ENCODE peak calls at places on chromosomes 7 and 10, in nine cellular contexts. I is astrocyte of the spinal cord, O is foreskin fibroblast, D is coronary artery, F is heart right ventricle, X is HFF-Myc, T is fibroblast of lung, M is A549, R is PC-9. L is an unnamed sample.

GRCh38 chr7:79734158-79734557 is 280.7 kb upstream of the MAGI2 start:
- DNase-seq in X (no peak), M (no peak), I (peak), R (no peak), D (no peak), T (peak), F (no peak), O (no peak), L (no peak)

GRCh38 chr7:151272410-151272809 is 23.9 kb upstream of the SMARCD3 start:
- DNase-seq in M (no peak), T (no peak), D (no peak), O (no peak), I (no peak), X (no peak), F (no peak), R (no peak), L (no peak)

GRCh38 chr7:87878208-87878735 is 2.0 kb downstream of the DBF4 start:
- DNase-seq in T (peak), D (no peak), R (no peak), X (no peak), M (no peak), O (no peak), F (no peak), I (peak), L (no peak)

GRCh38 chr10:98259606-98260319 is 8.2 kb downstream of the LOXL4 start:
- DNase-seq in I (no peak), M (no peak), T (no peak), F (no peak), O (no peak), R (no peak), X (no peak), D (no peak), L (no peak)

GRCh38 chr10:130393342-130393741 is 257.2 kb downstream of the GLRX3 start:
- DNase-seq in O (no peak), I (no peak), M (no peak), D (peak), X (no peak), R (no peak), F (no peak), T (no peak), L (no peak)

GRCh38 chr10:15197276-15197675 is 28.8 kb upstream of the NMT2 start:
- DNase-seq in R (no peak), F (no peak), X (no peak), M (no peak), I (peak), O (no peak), D (no peak), T (peak), L (no peak)

GRCh38 chr7:149759111-149759510 is 14.3 kb downstream of the ZNF467 start:
- DNase-seq in F (no peak), R (no peak), T (no peak), M (no peak), D (no peak), X (no peak), I (no peak), O (no peak), L (no peak)

GRCh38 chr10:72875250-72876055 is 18.1 kb upstream of the OIT3 start:
- DNase-seq in F (no peak), M (peak), I (peak), R (peak), X (no peak), T (peak), D (no peak), O (peak), L (no peak)

GRCh38 chr10:124566222-124566888 is 104.7 kb downstream of the LHPP start:
- DNase-seq in X (no peak), F (no peak), D (no peak), O (no peak), M (no peak), T (no peak), I (no peak), R (no peak), L (no peak)

GRCh38 chr7:113891828-113892227 is 27.0 kb downstream of the PPP1R3A start:
- DNase-seq in R (no peak), O (peak), X (peak), F (no peak), T (peak), D (no peak), I (peak), M (no peak), L (no peak)

GRCh38 chr7:373818-374705 is 84.1 kb downstream of the FOXL3 start:
- DNase-seq in F (no peak), R (no peak), O (no peak), T (no peak), D (no peak), X (no peak), I (no peak), M (no peak), L (no peak)

GRCh38 chr7:138886501-138886917 is 88.5 kb upstream of the ATP6V0A4 start:
- DNase-seq in D (no peak), O (peak), I (peak), X (peak), F (peak), R (peak), T (peak), M (peak), L (no peak)

GRCh38 chr10:16941865-16942264 is 124.6 kb upstream of the RSU1 start:
- DNase-seq in T (peak), I (peak), X (no peak), F (no peak), O (no peak), R (no peak), D (no peak), M (no peak), L (no peak)

GRCh38 chr10:119479532-119479931 is 63.0 kb downstream of the RGS10 start:
- DNase-seq in X (no peak), D (no peak), O (no peak), F (no peak), T (no peak), R (no peak), I (no peak), M (no peak), L (no peak)

GRCh38 chr7:44272456-44272855 is 52.9 kb downstream of the CAMK2B start:
- DNase-seq in X (no peak), F (no peak), M (no peak), O (no peak), T (no peak), R (no peak), D (no peak), I (no peak), L (no peak)

GRCh38 chr7:132367007-132367406 is 209.3 kb downstream of the PLXNA4 start:
- DNase-seq in I (no peak), O (no peak), M (no peak), T (no peak), D (no peak), X (no peak), R (no peak), F (no peak), L (no peak)

GRCh38 chr10:123134915-123135414 is 805 bp upstream of the HMX3 start:
- DNase-seq in D (no peak), M (no peak), F (no peak), O (no peak), R (no peak), T (no peak), I (no peak), X (no peak), L (no peak)

GRCh38 chr10:101644002-101644401 is 51.0 kb downstream of the FBXW4 start:
- DNase-seq in I (no peak), R (no peak), D (no peak), T (no peak), F (no peak), X (no peak), O (no peak), M (no peak), L (no peak)

DNA sequence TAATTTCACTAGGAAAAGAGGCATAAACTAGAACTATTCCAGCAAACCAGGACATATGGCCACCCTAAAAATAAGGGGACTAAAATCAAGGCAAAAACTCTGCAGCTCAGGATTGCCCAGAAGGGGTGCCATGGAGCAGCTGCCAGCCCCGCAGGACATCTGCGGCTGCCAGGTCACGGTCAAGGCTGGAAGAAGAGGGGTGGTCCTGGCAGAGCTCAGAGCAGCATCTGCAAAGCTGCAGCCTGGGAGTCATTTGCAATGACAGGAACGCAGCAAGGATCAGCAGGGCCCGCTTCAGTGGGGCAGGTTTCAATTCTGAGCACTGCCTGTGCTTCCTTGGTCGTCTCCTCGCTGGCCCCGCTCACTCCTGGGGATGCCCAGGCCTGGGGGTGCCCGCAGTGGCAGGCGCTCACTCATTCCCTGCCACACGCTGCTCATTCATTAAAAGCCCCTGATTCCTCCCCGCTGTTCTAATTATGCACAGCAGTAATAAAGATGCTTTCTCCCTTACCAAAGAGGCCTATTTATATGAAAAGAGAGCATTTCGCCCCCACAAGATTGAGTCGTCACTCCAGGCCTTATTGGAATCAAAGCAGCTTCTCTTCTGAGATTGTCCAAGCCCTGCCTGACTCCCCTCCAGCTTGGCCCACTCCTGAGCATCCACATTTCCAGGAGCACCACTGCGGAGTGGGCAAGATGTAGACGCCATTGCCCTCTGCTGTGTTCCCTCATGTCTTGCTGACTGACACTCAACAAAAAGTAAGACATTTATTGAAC is 4.6 kb downstream of the HSPA12A start:
- DNase-seq in F (no peak), O (no peak), T (no peak), D (no peak), M (peak), X (no peak), R (no peak), I (no peak), L (no peak)
- TF ChIP-seq CTCF in F (no peak), O (peak), T (peak), D (no peak), M (peak), X (peak), R (peak), I (peak), L (no peak)

GRCh38 chr10:46992794-46993552 is 81.7 kb downstream of the PTPN20 start:
- DNase-seq in I (peak), X (no peak), D (no peak), F (peak), O (peak), T (peak), M (peak), R (peak), L (no peak)

GRCh38 chr10:46998595-46998994 is 87.4 kb downstream of the PTPN20 start:
- DNase-seq in F (no peak), M (no peak), X (no peak), T (no peak), R (peak), O (no peak), D (no peak), I (no peak), L (no peak)

GRCh38 chr10:46999217-46999616 is 88.0 kb downstream of the PTPN20 start:
- DNase-seq in I (no peak), X (no peak), M (no peak), F (no peak), R (no peak), T (no peak), O (no peak), D (no peak), L (no peak)

GRCh38 chr10:46998192-46998591 is 87.0 kb downstream of the PTPN20 start:
- DNase-seq in X (no peak), R (no peak), D (no peak), F (no peak), M (no peak), I (no peak), O (no peak), T (no peak), L (no peak)

DNA sequence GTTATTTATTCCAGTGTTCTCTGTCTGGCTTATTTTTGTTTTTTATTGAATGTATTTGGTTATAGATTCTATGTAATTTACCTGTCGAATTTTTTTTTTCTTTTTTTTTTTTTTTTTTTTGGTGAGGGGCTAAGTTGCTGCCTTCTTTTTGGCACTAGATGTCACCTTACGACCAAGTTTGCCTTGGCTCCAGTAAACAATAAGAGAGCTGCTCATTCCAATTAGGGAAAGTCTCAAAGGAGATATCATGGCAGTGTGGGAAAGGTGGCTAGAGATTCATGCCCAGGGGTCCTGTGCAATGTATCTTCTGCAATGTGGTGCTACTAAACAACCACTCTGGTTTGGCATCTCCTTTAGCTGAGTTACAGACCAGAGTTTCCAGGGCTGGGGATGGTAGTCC is 84.0 kb downstream of the PTPN20 start:
- DNase-seq in R (peak), F (no peak), D (no peak), M (no peak), T (peak), X (no peak), I (no peak), O (no peak), L (no peak)
- TF ChIP-seq CTCF in R (no peak), F (no peak), D (no peak), M (no peak), T (peak), X (no peak), I (no peak), O (no peak), L (no peak)

GRCh38 chr7:117155694-117156093 is 167.2 kb downstream of the WNT2 start:
- DNase-seq in D (no peak), R (no peak), T (no peak), X (no peak), O (no peak), I (no peak), M (no peak), F (no peak), L (no peak)

GRCh38 chr7:117154721-117155120 is 168.1 kb downstream of the WNT2 start:
- DNase-seq in D (no peak), I (no peak), O (no peak), X (no peak), R (no peak), T (no peak), M (no peak), F (no peak), L (no peak)

GRCh38 chr7:117157871-117158209 is 165.0 kb downstream of the WNT2 start:
- DNase-seq in F (no peak), T (no peak), M (no peak), D (no peak), I (no peak), O (no peak), X (no peak), R (no peak), L (no peak)

GRCh38 chr7:117158941-117159705 is 163.7 kb downstream of the WNT2 start:
- DNase-seq in O (no peak), R (no peak), D (no peak), T (peak), I (peak), M (no peak), X (no peak), F (no peak), L (no peak)

DNA sequence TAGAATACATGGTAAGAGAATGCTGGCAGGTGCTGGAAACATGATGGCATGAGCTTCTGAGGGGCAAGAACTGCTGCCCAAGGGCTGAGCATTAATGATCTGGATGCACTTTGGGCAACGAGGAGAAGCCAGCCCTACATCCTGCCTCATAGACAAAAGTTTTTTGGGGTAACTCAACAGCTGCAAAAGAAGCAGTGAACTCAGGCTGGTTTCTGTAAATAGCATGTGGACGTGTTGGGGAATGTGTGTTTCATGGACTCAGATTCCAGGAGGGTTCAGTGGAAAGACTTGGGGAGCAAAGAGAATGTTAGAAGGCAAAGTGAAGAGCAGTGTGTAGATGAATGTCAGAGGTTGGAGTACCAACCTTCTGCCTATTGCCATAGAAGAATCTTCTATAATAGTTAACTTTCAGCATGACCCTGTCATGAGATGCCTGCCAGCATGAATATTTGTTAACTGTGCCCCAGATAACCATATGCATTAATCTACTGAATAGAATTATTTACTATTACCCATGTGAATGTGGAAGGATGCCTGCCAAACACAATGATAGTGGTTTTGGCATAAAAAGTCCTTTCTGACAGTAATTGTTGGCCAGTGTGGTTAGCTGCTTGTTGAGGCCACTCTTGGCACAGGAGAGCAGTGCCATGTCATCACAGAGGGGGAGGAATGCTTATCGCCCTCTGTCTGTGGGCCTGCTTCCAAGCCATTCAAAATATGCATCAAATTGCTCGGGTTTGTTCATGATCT is 165.6 kb downstream of the WNT2 start:
- DNase-seq in R (no peak), M (peak), T (peak), I (peak), O (peak), F (peak), X (peak), D (peak), L (no peak)
- TF ChIP-seq CTCF in R (no peak), M (peak), T (peak), I (peak), O (peak), F (peak), X (peak), D (no peak), L (no peak)

GRCh38 chr10:121596668-121597503 is 1.4 kb downstream of the FGFR2 start:
- DNase-seq in O (no peak), M (no peak), X (no peak), I (no peak), T (peak), F (peak), R (no peak), D (no peak), L (no peak)
- TF ChIP-seq CTCF in O (no peak), M (no peak), X (no peak), I (peak), T (no peak), F (peak), R (no peak), D (no peak), L (no peak)